ENCODE peak calls at places on chromosome 3, in ten cellular contexts. S is DMS153; A is GM06990; N is AG08395; V is activated naive CD8-positive, alpha-beta T cell treated with anti-CD3 and anti-CD28 coated beads, Interleukin-2, amount 10 ng/mL, durations not matched to agents 7 days and 5 days; K is choroid plexus epithelial cell; G is stimulated activated CD4-positive, alpha-beta T cell treated with anti-CD3 and anti-CD28 coated beads, Interleukin-4, amount 100 ng/mL, for 48 hours; X is cardiac septum; C is CD8-positive, alpha-beta memory T cell; H is esophagus squamous epithelium. T is an unnamed sample.

GRCh38 chr3:46186856-46187700 is 21.0 kb downstream of the CCR1 start:
- DNase-seq in S (no peak), A (peak), N (no peak), V (no peak), K (no peak), G (no peak), X (no peak), C (no peak), H (no peak), T (no peak)

GRCh38 chr3:126287536-126288181 is 69.5 kb downstream of the KLF15 start:
- DNase-seq in S (peak), A (no peak), N (peak), V (no peak), K (peak), G (no peak), X (no peak), C (no peak), H (no peak), T (no peak)

GRCh38 chr3:87076951-87077350 is 86.0 kb upstream of the VGLL3 start:
- DNase-seq in S (no peak), A (no peak), N (peak), V (no peak), K (peak), G (no peak), X (no peak), C (no peak), H (no peak), T (no peak)

GRCh38 chr3:8307545-8308110 is 194.0 kb upstream of the LMCD1 start:
- DNase-seq in S (peak), A (no peak), N (no peak), V (no peak), K (no peak), G (no peak), X (no peak), C (no peak), H (no peak), T (no peak)

GRCh38 chr3:105688821-105689220 is 180.0 kb downstream of the CBLB start:
- DNase-seq in S (peak), A (no peak), N (no peak), V (no peak), K (peak), G (no peak), X (no peak), C (no peak), H (no peak), T (no peak)

GRCh38 chr3:21163961-21164360 is 587.0 kb downstream of the ZNF385D start:
- DNase-seq in S (peak), A (no peak), N (no peak), V (no peak), K (no peak), G (no peak), X (no peak), C (no peak), H (no peak), T (peak)

GRCh38 chr3:71695000-71695482 is 30.2 kb downstream of the EIF4E3 start:
- DNase-seq in S (no peak), A (no peak), N (no peak), V (no peak), K (peak), G (no peak), X (no peak), C (no peak), H (no peak), T (no peak)

GRCh38 chr3:179452166-179452544 is 885 bp upstream of the GNB4 start:
- DNase-seq in S (no peak), A (no peak), N (peak), V (no peak), K (peak), G (no peak), X (no peak), C (no peak), H (no peak), T (no peak)

GRCh38 chr3:100149713-100150112 is 35.4 kb upstream of the FILIP1L start:
- DNase-seq in S (no peak), A (no peak), N (no peak), V (no peak), K (no peak), G (no peak), X (no peak), C (no peak), H (no peak), T (no peak)